ENCODE peak calls at places on chromosomes 13 and 19, in six cellular contexts. S, R, J, K, N and Z are unnamed samples.

GRCh38 chr19:10876459-10877240 is 5.3 kb downstream of the CARM1 start:
- DNase-seq in S (no peak), R (no peak), J (peak), K (peak), N (no peak), Z (no peak)

GRCh38 chr13:60260440-60260839 is 96.7 kb upstream of the DIAPH3 start:
- DNase-seq in S (peak), R (no peak), J (no peak), K (peak), N (no peak), Z (no peak)

GRCh38 chr19:34475026-34475974 is 6.3 kb upstream of the WTIP start:
- DNase-seq in S (no peak), R (no peak), J (peak), K (no peak), N (peak), Z (no peak)

GRCh38 chr19:41934849-41935374 is 6.7 kb upstream of the ERFL start:
- DNase-seq in S (peak), R (peak), J (peak), K (peak), N (peak), Z (peak)

GRCh38 chr19:19115954-19116353 is 22.3 kb downstream of the TMEM161A start:
- DNase-seq in S (peak), R (no peak), J (peak), K (peak), N (no peak), Z (no peak)

GRCh38 chr13:26961890-26962615 is 201.5 kb upstream of the GPR12 start:
- DNase-seq in S (no peak), R (no peak), J (no peak), K (no peak), N (no peak), Z (no peak)

GRCh38 chr13:39035204-39035603 is 2.7 kb downstream of the PROSER1 start:
- DNase-seq in S (no peak), R (no peak), J (no peak), K (peak), N (no peak), Z (no peak)

GRCh38 chr19:10079031-10079453 is 7.1 kb upstream of the SHFL start:
- DNase-seq in S (no peak), R (no peak), J (peak), K (peak), N (no peak), Z (no peak)

GRCh38 chr13:44257806-44258205 is 115.8 kb upstream of the SERP2 start:
- DNase-seq in S (no peak), R (no peak), J (no peak), K (no peak), N (no peak), Z (no peak)

GRCh38 chr19:719636-720377 is 11.1 kb downstream of the PALM start:
- DNase-seq in S (no peak), R (no peak), J (peak), K (no peak), N (no peak), Z (no peak)

GRCh38 chr19:54905908-54906511 is at the start of gene NCR1:
- DNase-seq in S (peak), R (no peak), J (peak), K (no peak), N (no peak), Z (no peak)

GRCh38 chr19:34676697-34677385 is at the start of gene SCGB2B2:
- DNase-seq in S (peak), R (peak), J (peak), K (no peak), N (no peak), Z (no peak)

GRCh38 chr13:64054306-64054705 is 2638.7 kb upstream of the PCDH20 start:
- DNase-seq in S (no peak), R (no peak), J (no peak), K (no peak), N (no peak), Z (no peak)

GRCh38 chr13:40812102-40812501 is 22.7 kb downstream of the SLC25A15 start:
- DNase-seq in S (no peak), R (no peak), J (no peak), K (no peak), N (no peak), Z (no peak)

GRCh38 chr13:32267836-32268439 is 47.2 kb downstream of the ZAR1L start:
- DNase-seq in S (peak), R (peak), J (no peak), K (peak), N (no peak), Z (no peak)

GRCh38 chr13:82747331-82747730 is 1134.9 kb downstream of the SLITRK1 start:
- DNase-seq in S (no peak), R (no peak), J (no peak), K (no peak), N (no peak), Z (no peak)

DNA sequence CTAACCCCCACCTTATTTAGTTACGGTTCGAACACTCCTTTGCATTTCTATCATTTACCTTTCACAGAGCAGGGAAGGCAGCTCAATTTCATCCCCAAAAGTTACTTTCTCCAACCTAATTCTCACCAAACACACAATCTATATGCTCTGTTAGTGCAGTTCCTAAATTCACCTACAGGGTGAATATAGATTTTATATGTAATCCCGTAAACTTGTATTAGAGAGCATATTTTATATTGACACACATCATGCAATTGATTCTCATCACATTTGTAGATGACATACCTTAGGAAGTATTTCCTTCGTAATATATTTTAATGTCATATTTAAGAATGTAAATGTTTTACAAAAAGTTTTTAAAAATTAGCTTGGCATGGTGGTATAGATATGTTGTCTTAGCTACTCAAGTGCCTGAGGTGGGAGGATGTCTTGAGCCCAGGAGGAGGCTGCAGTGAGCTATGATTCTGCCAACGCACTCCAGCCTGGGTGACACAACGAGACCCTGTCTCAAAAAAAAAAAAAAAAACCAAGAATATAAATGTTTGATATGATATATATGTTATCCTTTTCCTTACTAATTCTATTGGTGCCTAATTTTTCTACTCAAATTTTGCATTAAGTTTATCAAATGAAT is 57.3 kb upstream of the TNFRSF19 start:
- DNase-seq in S (no peak), R (no peak), J (no peak), K (no peak), N (no peak), Z (no peak)
- TF ChIP-seq CTCF in S (peak), R (no peak), J (no peak), K (peak), N (no peak), Z (no peak)

GRCh38 chr19:3478409-3479176 is 1.7 kb downstream of the SMIM24 start:
- DNase-seq in S (peak), R (no peak), J (no peak), K (peak), N (no peak), Z (no peak)

GRCh38 chr19:3476830-3477229 is 3.5 kb downstream of the SMIM24 start:
- DNase-seq in S (no peak), R (no peak), J (no peak), K (no peak), N (no peak), Z (no peak)

GRCh38 chr19:3479177-3479818 is 1.0 kb downstream of the SMIM24 start:
- DNase-seq in S (peak), R (peak), J (peak), K (peak), N (no peak), Z (no peak)

GRCh38 chr19:3475449-3475848 is 4.9 kb downstream of the SMIM24 start:
- DNase-seq in S (no peak), R (no peak), J (no peak), K (no peak), N (no peak), Z (no peak)

GRCh38 chr19:3477506-3477905 is 2.8 kb downstream of the SMIM24 start:
- DNase-seq in S (no peak), R (no peak), J (no peak), K (no peak), N (no peak), Z (no peak)
- TF ChIP-seq CTCF in S (no peak), R (no peak), J (no peak), K (no peak), N (no peak), Z (no peak)

DNA sequence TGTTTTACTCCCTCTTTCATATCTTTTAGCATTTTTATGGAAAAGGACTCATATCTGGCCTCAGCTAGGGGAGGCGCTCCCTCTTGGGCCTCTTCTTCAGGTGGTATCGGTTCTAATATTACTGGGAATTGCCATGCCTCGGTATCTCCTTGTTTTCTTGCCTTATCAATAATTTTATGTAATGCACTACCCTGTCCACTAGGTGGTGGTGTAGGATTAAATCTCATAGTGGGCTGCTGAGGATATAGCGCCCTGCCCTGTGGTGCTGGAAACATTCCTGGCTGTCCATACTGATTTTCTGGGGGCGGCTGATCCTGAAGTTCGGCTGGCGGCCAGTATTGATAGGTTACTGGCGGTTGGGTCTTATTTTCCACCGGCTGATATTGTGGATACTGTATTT is 35.8 kb downstream of the ZNF420 start:
- DNase-seq in S (no peak), R (no peak), J (no peak), K (no peak), N (no peak), Z (no peak)
- TF ChIP-seq CTCF in S (peak), R (peak), J (no peak), K (peak), N (no peak), Z (no peak)

DNA sequence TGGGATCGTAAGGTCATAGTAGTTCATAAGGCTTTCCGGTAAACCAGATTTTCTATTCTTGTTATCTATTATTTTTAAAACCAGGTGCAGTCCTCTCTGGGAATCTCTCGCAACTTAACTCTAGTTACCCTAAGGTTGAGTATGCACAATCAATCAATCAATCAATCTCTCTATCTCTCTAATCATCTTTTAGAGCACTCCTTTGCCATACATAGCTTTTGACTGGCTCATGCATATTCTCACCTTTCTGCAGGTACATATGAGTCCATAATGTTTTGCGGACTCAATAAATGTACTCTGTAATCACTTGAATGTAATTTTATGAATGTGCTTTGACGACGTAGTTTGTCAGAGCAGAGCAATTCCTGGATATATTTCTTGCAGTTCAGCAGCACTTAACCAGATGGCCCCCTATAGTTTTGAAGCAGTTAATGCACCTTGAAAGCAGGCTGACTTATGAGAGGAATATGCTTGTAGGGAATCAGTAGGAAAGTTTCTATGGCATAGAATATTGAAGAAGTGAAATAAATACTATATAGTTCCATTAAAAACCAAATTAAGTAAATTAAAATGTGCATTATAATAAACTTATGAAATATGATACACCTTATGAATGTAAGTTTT is 524.7 kb downstream of the GPC5 start:
- DNase-seq in S (no peak), R (no peak), J (peak), K (no peak), N (no peak), Z (no peak)
- TF ChIP-seq CTCF in S (peak), R (no peak), J (no peak), K (peak), N (peak), Z (no peak)

GRCh38 chr19:48470856-48471255 is 1.7 kb downstream of the CYTH2 start:
- DNase-seq in S (no peak), R (no peak), J (no peak), K (no peak), N (no peak), Z (no peak)
- TF ChIP-seq CTCF in S (no peak), R (no peak), J (no peak), K (no peak), N (no peak), Z (no peak)

GRCh38 chr13:111225184-111225583 is 95.3 kb upstream of the TEX29 start:
- DNase-seq in S (no peak), R (no peak), J (no peak), K (no peak), N (no peak), Z (no peak)

GRCh38 chr13:111228262-111229144 is 91.9 kb upstream of the TEX29 start:
- DNase-seq in S (no peak), R (no peak), J (no peak), K (peak), N (peak), Z (no peak)

GRCh38 chr13:111227405-111227804 is 93.0 kb upstream of the TEX29 start:
- DNase-seq in S (no peak), R (no peak), J (no peak), K (no peak), N (peak), Z (no peak)

GRCh38 chr13:111230385-111230930 is 90.0 kb upstream of the TEX29 start:
- DNase-seq in S (no peak), R (no peak), J (no peak), K (peak), N (no peak), Z (no peak)

GRCh38 chr13:111225810-111226546 is 94.5 kb upstream of the TEX29 start:
- DNase-seq in S (no peak), R (no peak), J (no peak), K (no peak), N (no peak), Z (no peak)
- TF ChIP-seq CTCF in S (no peak), R (no peak), J (no peak), K (no peak), N (no peak), Z (no peak)

GRCh38 chr13:97848886-97849285 is 104.6 kb upstream of the IPO5 start:
- DNase-seq in S (no peak), R (no peak), J (no peak), K (no peak), N (no peak), Z (no peak)

GRCh38 chr13:97844151-97844550 is 109.3 kb upstream of the IPO5 start:
- DNase-seq in S (no peak), R (no peak), J (no peak), K (no peak), N (no peak), Z (no peak)

GRCh38 chr13:97843201-97843600 is 110.3 kb upstream of the IPO5 start:
- DNase-seq in S (no peak), R (no peak), J (no peak), K (no peak), N (no peak), Z (no peak)
- TF ChIP-seq CTCF in S (no peak), R (no peak), J (no peak), K (no peak), N (no peak), Z (no peak)

GRCh38 chr19:16185925-16186234 is 670 bp downstream of the FAM32A start:
- DNase-seq in S (no peak), R (no peak), J (no peak), K (no peak), N (no peak), Z (no peak)

GRCh38 chr19:16180611-16181010 is 4.6 kb upstream of the FAM32A start:
- DNase-seq in S (no peak), R (no peak), J (peak), K (peak), N (peak), Z (no peak)

GRCh38 chr19:16184665-16185122 is 516 bp upstream of the FAM32A start:
- DNase-seq in S (no peak), R (no peak), J (no peak), K (no peak), N (no peak), Z (no peak)

GRCh38 chr19:16188521-16188920 is 3.3 kb downstream of the FAM32A start:
- DNase-seq in S (no peak), R (no peak), J (no peak), K (no peak), N (no peak), Z (no peak)

DNA sequence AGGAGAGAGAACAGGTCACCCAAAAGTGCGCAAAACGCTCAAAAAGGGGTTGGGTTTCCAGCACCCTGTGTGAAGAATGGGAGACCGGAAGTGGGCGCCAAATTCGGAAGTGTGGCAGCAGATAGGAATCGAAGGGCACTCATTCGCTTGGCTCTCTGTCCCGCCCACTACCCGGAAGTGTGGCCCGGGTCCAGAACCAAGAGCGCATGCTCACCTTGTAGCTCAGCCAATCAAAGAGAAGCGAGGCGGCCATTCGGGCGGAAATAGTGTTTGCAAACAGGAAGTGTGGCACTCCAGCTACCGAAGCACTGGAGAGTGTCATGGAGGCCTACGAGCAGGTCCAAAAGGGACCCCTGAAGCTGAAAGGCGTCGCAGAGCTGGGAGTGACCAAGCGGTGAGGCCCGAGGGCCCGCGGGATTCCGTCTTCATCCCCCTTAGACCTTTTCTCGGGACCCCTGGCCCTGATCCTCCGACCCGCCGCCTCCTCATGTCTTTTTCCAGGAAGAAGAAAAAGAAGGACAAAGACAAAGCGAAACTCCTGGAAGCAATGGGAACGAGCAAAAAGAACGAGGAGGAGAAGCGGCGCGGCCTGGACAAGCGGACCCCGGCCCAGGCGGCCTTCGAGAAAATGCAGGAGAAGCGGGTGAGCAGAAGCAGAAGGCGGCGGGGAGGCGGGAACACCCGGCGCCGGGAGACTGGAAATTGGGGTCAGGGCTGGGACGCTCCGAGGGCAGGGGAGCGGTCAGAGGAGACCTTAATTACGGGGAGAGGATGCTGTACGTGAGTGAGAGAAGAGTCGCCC is at the start of gene FAM32A:
- DNase-seq in S (peak), R (peak), J (peak), K (peak), N (peak), Z (peak)
- TF ChIP-seq CTCF in S (peak), R (no peak), J (peak), K (peak), N (peak), Z (no peak)